ENCODE peak calls at places on chromosome 6, in eight cellular contexts. N is uterus; I is CD8-positive, alpha-beta memory T cell; W is transverse colon; Q is left ventricle myocardium inferior; F is mammary epithelial cell; E is Peyer's patch; T is astrocyte. O is an unnamed sample. For H3K36me3, the result is how much of the 10 kb centered on the place peaks cover.

GRCh38 chr6:7974932-7975763 is 64.6 kb upstream of the TXNDC5 start:
- DNase-seq in Q (peak), N (peak), W (peak), I (no peak), F (peak), T (peak), E (peak), O (no peak)

GRCh38 chr6:14732845-14733757 is 512.8 kb upstream of the JARID2 start:
- DNase-seq in Q (no peak), E (no peak), N (no peak), I (no peak), F (peak), W (no peak), T (peak), O (no peak)

GRCh38 chr6:167141667-167142432 is 15.9 kb downstream of the GPR31 start:
- DNase-seq in T (no peak), I (peak), W (peak), N (no peak), F (peak), Q (peak), E (peak), O (peak)

GRCh38 chr6:127458817-127459216 is 372 bp downstream of the KIAA0408 start:
- DNase-seq in W (no peak), I (no peak), T (peak), Q (no peak), E (peak), F (peak), N (peak), O (no peak)

GRCh38 chr6:134082191-134082590 is 29.8 kb upstream of the SLC2A12 start:
- DNase-seq in F (no peak), W (no peak), Q (no peak), I (no peak), N (no peak), E (no peak), T (no peak), O (no peak)

GRCh38 chr6:134553941-134554340 is 236.0 kb upstream of the SGK1 start:
- DNase-seq in E (no peak), Q (no peak), N (no peak), T (peak), W (no peak), I (no peak), F (no peak), O (no peak)

GRCh38 chr6:64737418-64737817 is 969.6 kb downstream of the EYS start:
- DNase-seq in T (no peak), I (no peak), E (no peak), N (no peak), F (no peak), Q (no peak), W (no peak), O (no peak)

GRCh38 chr6:122381494-122382083 is 17.9 kb upstream of the HSF2 start:
- DNase-seq in E (peak), W (peak), F (peak), T (peak), N (peak), Q (peak), I (peak), O (peak)

GRCh38 chr6:127077886-127078285 is 40.6 kb upstream of the RSPO3 start:
- DNase-seq in W (no peak), Q (no peak), E (no peak), T (no peak), N (no peak), I (no peak), F (no peak), O (no peak)

GRCh38 chr6:23414204-23414501 is 711.9 kb upstream of the NRSN1 start:
- DNase-seq in Q (no peak), T (peak), I (no peak), N (no peak), F (peak), E (no peak), W (no peak), O (no peak)

GRCh38 chr6:65182681-65183080 is 524.3 kb downstream of the EYS start:
- DNase-seq in I (no peak), F (no peak), N (no peak), T (peak), W (no peak), Q (no peak), E (no peak), O (no peak)

GRCh38 chr6:147867827-147868226 is 359.3 kb downstream of the SAMD5 start:
- DNase-seq in I (no peak), F (no peak), Q (no peak), N (no peak), T (no peak), W (no peak), E (no peak), O (no peak)

GRCh38 chr6:34317882-34318491 is 69.2 kb upstream of the SMIM29 start:
- DNase-seq in I (no peak), E (no peak), F (no peak), W (no peak), Q (no peak), N (no peak), T (no peak), O (no peak)

GRCh38 chr6:2863901-2864300 is 22.2 kb upstream of the SERPINB1 start:
- DNase-seq in W (no peak), T (no peak), E (no peak), N (no peak), Q (no peak), I (no peak), F (no peak), O (no peak)

DNA sequence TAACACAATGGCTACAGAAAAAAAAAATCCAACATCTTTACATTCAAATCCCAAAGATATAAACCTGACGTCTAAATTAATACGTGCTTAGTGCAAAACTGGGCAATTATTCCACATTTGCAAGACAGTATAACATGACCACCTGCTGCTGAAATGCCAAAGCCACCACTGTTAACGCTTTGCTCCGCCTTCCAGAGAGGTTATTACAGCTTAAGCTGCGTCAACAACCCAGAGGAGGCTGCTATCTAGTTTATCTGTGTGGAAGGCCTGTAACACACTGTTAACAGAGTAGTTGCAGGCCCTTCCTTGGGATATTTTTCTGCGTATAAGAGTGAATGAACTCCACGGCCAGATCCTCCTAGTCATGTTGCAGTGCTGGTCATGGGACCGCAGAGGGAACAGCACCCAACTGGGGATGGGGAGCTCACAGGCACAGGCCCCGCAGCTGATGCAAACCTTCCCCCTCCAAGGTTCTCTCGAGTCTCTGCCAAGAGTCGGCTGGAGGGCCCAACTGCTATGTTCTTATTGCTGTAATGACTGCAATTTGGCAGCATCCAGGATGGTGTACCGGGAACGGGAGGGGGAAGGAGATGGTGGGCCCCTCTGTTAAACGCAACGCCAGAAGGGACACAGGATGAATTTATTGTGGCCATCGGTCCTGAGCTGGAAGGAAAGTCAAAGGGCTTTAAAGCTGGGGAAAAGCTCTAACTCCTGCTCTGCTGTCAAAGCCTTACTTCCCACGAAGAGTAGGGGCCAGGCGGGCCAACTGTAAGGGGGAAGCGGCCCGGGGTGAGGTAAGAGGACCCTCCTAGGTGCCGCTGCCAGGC is 971 bp upstream of the NCOA7 start:
- DNase-seq in Q (peak), I (no peak), W (peak), T (peak), F (peak), N (peak), E (peak), O (peak)
- H3K4me3 ChIP-seq in Q (peak), I (peak), W (peak), T (peak), F (peak), N (peak), E (peak), O (peak)

GRCh38 chr6:73515204-73516101 is 5.4 kb downstream of the EEF1A1 start:
- DNase-seq in W (peak), T (peak), E (peak), F (peak), N (peak), I (peak), Q (no peak), O (peak)
- H3K36me3 ChIP-seq in W (under half), T (under half), E (under half), F (under half), N (under half), I (half or more), Q (under half), O (under half)

GRCh38 chr6:20207096-20207454 is 5.2 kb downstream of the MBOAT1 start:
- DNase-seq in N (no peak), E (no peak), T (no peak), Q (no peak), W (no peak), I (no peak), F (no peak), O (no peak)
- H3K4me3 ChIP-seq in N (no peak), E (peak), T (no peak), Q (no peak), W (no peak), I (peak), F (no peak), O (no peak)

DNA sequence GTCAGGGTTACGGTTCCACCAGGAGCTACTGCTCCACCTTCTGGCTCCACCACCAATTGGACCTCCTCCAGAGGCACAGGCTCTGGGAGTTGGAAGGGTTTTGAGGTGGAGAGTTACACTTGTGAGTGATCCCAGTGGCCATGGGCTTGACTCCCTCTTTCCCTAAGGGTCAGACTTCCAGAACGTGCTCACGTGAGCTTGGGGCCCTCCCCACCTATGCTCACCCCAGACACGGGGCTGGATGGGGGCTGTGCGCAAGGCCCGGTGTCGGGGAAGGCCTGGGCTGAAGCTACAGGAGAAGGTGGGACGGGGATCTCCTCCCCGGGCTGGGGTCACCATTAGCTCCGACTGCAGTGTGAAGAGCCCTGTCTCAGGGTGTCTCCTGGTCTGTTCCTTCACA is 1.4 kb downstream of the AGER start:
- DNase-seq in E (no peak), W (no peak), I (no peak), T (no peak), N (no peak), Q (no peak), F (no peak), O (peak)
- H3K36me3 ChIP-seq in E (under half), W (under half), I (under half), T (under half), N (under half), Q (under half), F (under half), O (under half)

GRCh38 chr6:57221191-57221935 is 744 bp downstream of the RAB23 start:
- DNase-seq in F (peak), I (peak), E (peak), N (peak), Q (peak), W (peak), T (peak), O (peak)

GRCh38 chr6:57217270-57217669 is 4.8 kb downstream of the RAB23 start:
- DNase-seq in F (no peak), Q (no peak), I (no peak), T (no peak), N (no peak), E (no peak), W (no peak), O (no peak)

GRCh38 chr6:57221936-57222683 is at the start of gene RAB23:
- DNase-seq in F (peak), T (peak), E (peak), N (peak), Q (peak), I (peak), W (peak), O (peak)

GRCh38 chr6:57222684-57223077 is 574 bp upstream of the RAB23 start:
- DNase-seq in W (no peak), E (no peak), Q (no peak), I (no peak), F (no peak), T (no peak), N (no peak), O (no peak)

GRCh38 chr6:57220083-57220703 is 1.9 kb downstream of the RAB23 start:
- DNase-seq in F (peak), E (no peak), Q (no peak), T (no peak), W (no peak), N (no peak), I (no peak), O (no peak)
- H3K4me3 ChIP-seq in F (peak), E (no peak), Q (no peak), T (peak), W (no peak), N (no peak), I (no peak), O (no peak)

DNA sequence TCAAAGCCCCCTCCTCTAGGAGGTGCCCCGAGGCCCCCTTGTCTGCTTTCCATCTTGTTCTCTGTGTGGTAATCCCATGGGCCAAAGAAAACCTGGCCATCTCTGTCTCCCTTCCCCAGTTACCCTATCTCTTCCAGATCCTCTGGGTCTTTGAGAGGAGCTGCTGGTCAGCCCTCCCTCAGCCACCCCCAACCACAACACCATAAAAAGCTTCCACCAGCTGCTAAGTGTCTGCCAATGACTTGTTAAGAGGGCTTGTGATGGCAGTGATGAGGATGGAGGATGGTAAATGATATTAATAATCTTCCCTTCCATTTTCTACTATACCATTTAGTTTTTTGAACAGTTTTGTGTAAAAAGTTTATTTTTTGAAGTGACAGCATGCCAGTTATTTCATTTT is 17.3 kb downstream of the TRIM26 start:
- DNase-seq in I (no peak), F (no peak), N (no peak), T (no peak), Q (no peak), E (no peak), W (no peak), O (no peak)
- H3K36me3 ChIP-seq in I (half or more), F (under half), N (under half), T (under half), Q (half or more), E (under half), W (under half), O (under half)

DNA sequence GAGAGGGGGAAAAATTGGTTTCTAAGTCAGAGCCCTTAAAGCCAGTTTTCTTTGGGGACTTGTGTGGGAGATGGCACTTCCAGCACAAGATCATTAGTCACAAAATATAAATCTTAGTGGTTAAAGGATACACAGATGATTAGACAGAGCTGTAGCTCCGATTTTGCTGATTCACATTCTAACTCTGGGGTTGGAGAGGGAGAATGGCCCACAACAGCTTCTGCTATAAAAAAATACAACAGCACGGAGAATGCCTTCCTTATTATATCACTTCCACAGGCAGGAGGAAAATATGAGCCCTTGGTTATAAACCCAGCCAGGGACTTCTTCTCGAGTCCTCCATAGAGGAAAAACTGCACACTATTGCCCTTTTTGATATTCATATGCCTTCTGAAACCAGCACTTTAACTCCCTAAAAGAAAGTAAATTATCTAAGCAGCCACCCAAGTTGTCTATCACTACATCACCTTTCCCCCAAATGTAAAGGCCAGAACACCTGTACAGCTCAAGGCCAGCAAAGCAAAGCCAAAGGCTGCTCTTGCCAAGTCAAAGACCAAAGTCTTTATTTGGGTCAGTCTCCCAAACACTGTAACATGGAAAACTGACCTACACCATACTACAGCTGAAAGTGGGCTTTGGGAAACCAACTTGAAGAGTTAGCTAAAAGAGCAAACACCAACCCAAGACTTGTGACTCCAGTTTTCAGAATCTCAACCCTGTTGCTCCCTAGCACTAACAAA is 10.4 kb downstream of the MRPL14 start:
- DNase-seq in T (peak), I (no peak), F (peak), Q (no peak), W (no peak), N (no peak), E (no peak), O (no peak)
- H3K4me3 ChIP-seq in T (peak), I (no peak), F (no peak), Q (no peak), W (no peak), N (no peak), E (no peak), O (no peak)

DNA sequence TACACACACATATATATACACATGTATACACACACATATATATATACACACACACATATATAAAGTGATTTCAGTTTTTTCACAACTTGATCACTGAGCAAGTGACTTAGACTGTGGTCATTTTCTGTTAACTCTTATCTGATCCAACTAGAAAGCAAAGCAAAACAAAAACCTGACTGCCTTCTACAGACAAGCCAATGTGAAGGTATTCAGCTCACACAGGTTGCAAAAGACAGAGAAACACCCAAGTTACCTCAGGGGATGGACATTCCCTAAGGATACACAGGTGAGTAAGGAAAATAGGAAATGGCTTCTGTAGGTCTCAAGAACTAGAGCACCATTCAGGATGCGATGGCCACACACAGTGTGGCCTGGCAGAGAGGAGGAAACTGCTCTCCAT is 58.4 kb upstream of the IER3 start:
- DNase-seq in I (no peak), Q (no peak), T (no peak), N (no peak), E (no peak), F (peak), W (no peak), O (no peak)
- H3K36me3 ChIP-seq in I (under half), Q (under half), T (under half), N (under half), E (under half), F (under half), W (under half), O (under half)

GRCh38 chr6:157995458-157995857 is 13.8 kb downstream of the SYNJ2 start:
- DNase-seq in I (no peak), E (no peak), W (no peak), F (no peak), Q (peak), N (no peak), T (no peak), O (no peak)

GRCh38 chr6:157991067-157991432 is 9.4 kb downstream of the SYNJ2 start:
- DNase-seq in T (no peak), F (no peak), Q (no peak), W (no peak), N (no peak), E (no peak), I (no peak), O (no peak)

GRCh38 chr6:157990321-157991066 is 8.8 kb downstream of the SYNJ2 start:
- DNase-seq in N (no peak), F (no peak), Q (no peak), I (no peak), T (no peak), W (no peak), E (no peak), O (no peak)

GRCh38 chr6:157994126-157994795 is 12.6 kb downstream of the SYNJ2 start:
- DNase-seq in T (no peak), F (no peak), Q (no peak), N (no peak), E (peak), I (no peak), W (no peak), O (no peak)

GRCh38 chr6:157993076-157993475 is 11.4 kb downstream of the SYNJ2 start:
- DNase-seq in F (no peak), I (no peak), E (no peak), W (no peak), Q (no peak), N (no peak), T (no peak), O (no peak)
- H3K4me3 ChIP-seq in F (no peak), I (no peak), E (no peak), W (no peak), Q (no peak), N (no peak), T (no peak), O (no peak)